ENCODE peak calls at places on chromosomes 13 and 19, in six cellular contexts. One of them, this sample, is unnamed.

GRCh38 chr19:54482889-54483288 is 9.8 kb upstream of the CDC42EP5 start:
- DNase-seq in SK-N-SH: no peak
- DNase-seq in breast epithelium: no peak
- DNase-seq in suprapubic skin: no peak
- DNase-seq in Panc1: no peak
- DNase-seq in esophagus muscularis mucosa: no peak
- DNase-seq in this sample: no peak

GRCh38 chr19:12668937-12669271 is 2.3 kb downstream of the WDR83 start:
- DNase-seq in esophagus muscularis mucosa: peak
- DNase-seq in Panc1: no peak
- DNase-seq in SK-N-SH: peak
- DNase-seq in breast epithelium: peak
- DNase-seq in suprapubic skin: peak
- DNase-seq in this sample: peak

GRCh38 chr19:52138614-52139290 is 986 bp downstream of the ZNF616 start:
- DNase-seq in suprapubic skin: no peak
- DNase-seq in breast epithelium: no peak
- DNase-seq in Panc1: no peak
- DNase-seq in esophagus muscularis mucosa: no peak
- DNase-seq in SK-N-SH: peak
- DNase-seq in this sample: no peak

GRCh38 chr13:20680416-20681080 is 23.0 kb upstream of the IL17D start:
- DNase-seq in Panc1: no peak
- DNase-seq in SK-N-SH: no peak
- DNase-seq in esophagus muscularis mucosa: no peak
- DNase-seq in suprapubic skin: no peak
- DNase-seq in breast epithelium: no peak
- DNase-seq in this sample: no peak

GRCh38 chr13:107170270-107170931 is 602.5 kb upstream of the ARGLU1 start:
- DNase-seq in breast epithelium: no peak
- DNase-seq in SK-N-SH: peak
- DNase-seq in suprapubic skin: no peak
- DNase-seq in esophagus muscularis mucosa: no peak
- DNase-seq in Panc1: no peak
- DNase-seq in this sample: no peak

GRCh38 chr13:46113596-46113995 is 8.8 kb upstream of the CPB2 start:
- DNase-seq in Panc1: no peak
- DNase-seq in breast epithelium: no peak
- DNase-seq in suprapubic skin: no peak
- DNase-seq in esophagus muscularis mucosa: no peak
- DNase-seq in SK-N-SH: no peak
- DNase-seq in this sample: no peak

GRCh38 chr13:78045916-78046315 is 127.3 kb upstream of the EDNRB start:
- DNase-seq in Panc1: no peak
- DNase-seq in SK-N-SH: no peak
- DNase-seq in breast epithelium: no peak
- DNase-seq in suprapubic skin: no peak
- DNase-seq in esophagus muscularis mucosa: no peak
- DNase-seq in this sample: no peak

GRCh38 chr19:15463865-15464371 is 426 bp downstream of the RASAL3 start:
- DNase-seq in esophagus muscularis mucosa: no peak
- DNase-seq in breast epithelium: no peak
- DNase-seq in suprapubic skin: peak
- DNase-seq in Panc1: no peak
- DNase-seq in SK-N-SH: no peak
- DNase-seq in this sample: peak

GRCh38 chr13:30017880-30018279 is 167.5 kb upstream of the UBL3 start:
- DNase-seq in SK-N-SH: no peak
- DNase-seq in suprapubic skin: no peak
- DNase-seq in esophagus muscularis mucosa: no peak
- DNase-seq in breast epithelium: no peak
- DNase-seq in Panc1: no peak
- DNase-seq in this sample: no peak

GRCh38 chr19:18469245-18470107 is 31.5 kb upstream of the ISYNA1 start:
- DNase-seq in esophagus muscularis mucosa: no peak
- DNase-seq in Panc1: no peak
- DNase-seq in breast epithelium: no peak
- DNase-seq in SK-N-SH: peak
- DNase-seq in suprapubic skin: no peak
- DNase-seq in this sample: peak

GRCh38 chr13:79258489-79258888 is 147.6 kb downstream of the RBM26 start:
- DNase-seq in breast epithelium: no peak
- DNase-seq in SK-N-SH: no peak
- DNase-seq in esophagus muscularis mucosa: no peak
- DNase-seq in suprapubic skin: no peak
- DNase-seq in Panc1: no peak
- DNase-seq in this sample: no peak

GRCh38 chr19:41735071-41735623 is 20.2 kb upstream of the CEACAM6 start:
- DNase-seq in SK-N-SH: no peak
- DNase-seq in suprapubic skin: no peak
- DNase-seq in esophagus muscularis mucosa: no peak
- DNase-seq in breast epithelium: no peak
- DNase-seq in Panc1: no peak
- DNase-seq in this sample: no peak

GRCh38 chr13:28423010-28423409 is 71.9 kb downstream of the FLT1 start:
- DNase-seq in SK-N-SH: no peak
- DNase-seq in suprapubic skin: no peak
- DNase-seq in breast epithelium: no peak
- DNase-seq in Panc1: no peak
- DNase-seq in esophagus muscularis mucosa: no peak
- DNase-seq in this sample: no peak

GRCh38 chr19:3826163-3826562 is 40.0 kb upstream of the MATK start:
- DNase-seq in SK-N-SH: peak
- DNase-seq in suprapubic skin: no peak
- DNase-seq in esophagus muscularis mucosa: no peak
- DNase-seq in Panc1: no peak
- DNase-seq in breast epithelium: no peak
- DNase-seq in this sample: no peak

GRCh38 chr13:42487221-42487620 is 86.7 kb upstream of the TNFSF11 start:
- DNase-seq in suprapubic skin: no peak
- DNase-seq in esophagus muscularis mucosa: no peak
- DNase-seq in breast epithelium: no peak
- DNase-seq in SK-N-SH: no peak
- DNase-seq in Panc1: no peak
- DNase-seq in this sample: no peak

GRCh38 chr13:60273971-60274370 is 110.2 kb upstream of the DIAPH3 start:
- DNase-seq in suprapubic skin: no peak
- DNase-seq in Panc1: no peak
- DNase-seq in breast epithelium: no peak
- DNase-seq in esophagus muscularis mucosa: no peak
- DNase-seq in SK-N-SH: no peak
- DNase-seq in this sample: no peak

GRCh38 chr13:101624210-101624922 is 171.9 kb downstream of the ITGBL1 start:
- DNase-seq in breast epithelium: no peak
- DNase-seq in Panc1: no peak
- DNase-seq in suprapubic skin: no peak
- DNase-seq in esophagus muscularis mucosa: no peak
- DNase-seq in SK-N-SH: no peak
- DNase-seq in this sample: no peak

GRCh38 chr19:4911786-4912672 is 2.7 kb downstream of the UHRF1 start:
- DNase-seq in SK-N-SH: peak
- DNase-seq in suprapubic skin: peak
- DNase-seq in Panc1: peak
- DNase-seq in esophagus muscularis mucosa: no peak
- DNase-seq in breast epithelium: no peak
- DNase-seq in this sample: peak

GRCh38 chr19:56594446-56594782 is 688 bp upstream of the ZNF71 start:
- DNase-seq in esophagus muscularis mucosa: no peak
- DNase-seq in breast epithelium: no peak
- DNase-seq in Panc1: no peak
- DNase-seq in suprapubic skin: no peak
- DNase-seq in SK-N-SH: no peak
- DNase-seq in this sample: no peak

GRCh38 chr19:1516395-1516753 is 3.6 kb upstream of the ADAMTSL5 start:
- DNase-seq in Panc1: no peak
- DNase-seq in breast epithelium: no peak
- DNase-seq in SK-N-SH: no peak
- DNase-seq in suprapubic skin: no peak
- DNase-seq in esophagus muscularis mucosa: no peak
- DNase-seq in this sample: no peak

GRCh38 chr13:21053231-21053630 is 8.2 kb downstream of the LATS2 start:
- DNase-seq in esophagus muscularis mucosa: no peak
- DNase-seq in breast epithelium: no peak
- DNase-seq in suprapubic skin: no peak
- DNase-seq in Panc1: no peak
- DNase-seq in SK-N-SH: no peak
- DNase-seq in this sample: no peak

GRCh38 chr19:29485293-29485692 is 40.5 kb upstream of the VSTM2B start:
- DNase-seq in SK-N-SH: no peak
- DNase-seq in esophagus muscularis mucosa: peak
- DNase-seq in suprapubic skin: peak
- DNase-seq in breast epithelium: no peak
- DNase-seq in Panc1: no peak
- DNase-seq in this sample: peak

GRCh38 chr19:46373573-46374359 is 26.9 kb downstream of the PPP5C start:
- DNase-seq in suprapubic skin: peak
- DNase-seq in breast epithelium: peak
- DNase-seq in esophagus muscularis mucosa: no peak
- DNase-seq in SK-N-SH: peak
- DNase-seq in Panc1: no peak
- DNase-seq in this sample: peak

GRCh38 chr19:1864480-1865171 is 1.2 kb upstream of the KLF16 start:
- DNase-seq in suprapubic skin: peak
- DNase-seq in esophagus muscularis mucosa: no peak
- DNase-seq in Panc1: no peak
- DNase-seq in breast epithelium: peak
- DNase-seq in SK-N-SH: peak
- DNase-seq in this sample: peak

GRCh38 chr13:67137044-67137735 is 92.9 kb downstream of the PCDH9 start:
- DNase-seq in breast epithelium: no peak
- DNase-seq in Panc1: no peak
- DNase-seq in SK-N-SH: no peak
- DNase-seq in esophagus muscularis mucosa: no peak
- DNase-seq in suprapubic skin: no peak
- DNase-seq in this sample: no peak

GRCh38 chr13:20565120-20565736 is 1.7 kb upstream of the IFT88 start:
- DNase-seq in Panc1: no peak
- DNase-seq in SK-N-SH: no peak
- DNase-seq in suprapubic skin: no peak
- DNase-seq in breast epithelium: no peak
- DNase-seq in esophagus muscularis mucosa: no peak
- DNase-seq in this sample: no peak

GRCh38 chr13:73336789-73337188 is 278.0 kb downstream of the KLF5 start:
- DNase-seq in Panc1: no peak
- DNase-seq in breast epithelium: no peak
- DNase-seq in esophagus muscularis mucosa: no peak
- DNase-seq in suprapubic skin: no peak
- DNase-seq in SK-N-SH: no peak
- DNase-seq in this sample: peak

GRCh38 chr19:16228637-16229321 is 31.1 kb downstream of the AP1M1 start:
- DNase-seq in suprapubic skin: no peak
- DNase-seq in SK-N-SH: no peak
- DNase-seq in esophagus muscularis mucosa: no peak
- DNase-seq in Panc1: no peak
- DNase-seq in breast epithelium: no peak
- DNase-seq in this sample: no peak

GRCh38 chr13:71672527-71672926 is 194.5 kb downstream of the DACH1 start:
- DNase-seq in SK-N-SH: peak
- DNase-seq in breast epithelium: no peak
- DNase-seq in Panc1: no peak
- DNase-seq in suprapubic skin: no peak
- DNase-seq in esophagus muscularis mucosa: no peak
- DNase-seq in this sample: no peak

GRCh38 chr13:44815507-44816074 is 173.7 kb downstream of the NUFIP1 start:
- DNase-seq in Panc1: no peak
- DNase-seq in breast epithelium: no peak
- DNase-seq in SK-N-SH: no peak
- DNase-seq in esophagus muscularis mucosa: no peak
- DNase-seq in suprapubic skin: no peak
- DNase-seq in this sample: no peak

GRCh38 chr13:101728021-101728420 is 275.5 kb downstream of the ITGBL1 start:
- DNase-seq in suprapubic skin: no peak
- DNase-seq in Panc1: no peak
- DNase-seq in SK-N-SH: no peak
- DNase-seq in esophagus muscularis mucosa: no peak
- DNase-seq in breast epithelium: no peak
- DNase-seq in this sample: no peak

GRCh38 chr13:61413572-61413971 is 2.1 kb downstream of the PCDH20 start:
- DNase-seq in breast epithelium: no peak
- DNase-seq in Panc1: no peak
- DNase-seq in SK-N-SH: peak
- DNase-seq in esophagus muscularis mucosa: no peak
- DNase-seq in suprapubic skin: no peak
- DNase-seq in this sample: no peak

GRCh38 chr13:26228080-26228479 is 6.0 kb upstream of the RNF6 start:
- DNase-seq in esophagus muscularis mucosa: no peak
- DNase-seq in suprapubic skin: no peak
- DNase-seq in Panc1: no peak
- DNase-seq in SK-N-SH: no peak
- DNase-seq in breast epithelium: no peak
- DNase-seq in this sample: no peak

GRCh38 chr13:33195693-33196464 is 89.7 kb downstream of the STARD13 start:
- DNase-seq in Panc1: no peak
- DNase-seq in esophagus muscularis mucosa: no peak
- DNase-seq in suprapubic skin: no peak
- DNase-seq in SK-N-SH: no peak
- DNase-seq in breast epithelium: no peak
- DNase-seq in this sample: no peak
- H3K27ac ChIP-seq in Panc1: peak
- H3K27ac ChIP-seq in esophagus muscularis mucosa: peak
- H3K27ac ChIP-seq in suprapubic skin: peak
- H3K27ac ChIP-seq in SK-N-SH: peak
- H3K27ac ChIP-seq in breast epithelium: peak
- H3K27ac ChIP-seq in this sample: peak

GRCh38 chr13:99982741-99983400 is 1.3 kb downstream of the ZIC2 start:
- DNase-seq in SK-N-SH: peak
- DNase-seq in esophagus muscularis mucosa: peak
- DNase-seq in suprapubic skin: no peak
- DNase-seq in Panc1: no peak
- DNase-seq in breast epithelium: no peak
- DNase-seq in this sample: no peak
- TF ChIP-seq POLR2AphosphoS5 in SK-N-SH: no peak
- TF ChIP-seq POLR2AphosphoS5 in esophagus muscularis mucosa: no peak
- TF ChIP-seq POLR2AphosphoS5 in suprapubic skin: no peak
- TF ChIP-seq POLR2AphosphoS5 in Panc1: no peak
- TF ChIP-seq POLR2AphosphoS5 in breast epithelium: no peak
- TF ChIP-seq POLR2AphosphoS5 in this sample: no peak

GRCh38 chr19:36245210-36246005 is 30.5 kb downstream of the ZNF146 start:
- DNase-seq in SK-N-SH: peak
- DNase-seq in esophagus muscularis mucosa: no peak
- DNase-seq in breast epithelium: no peak
- DNase-seq in Panc1: no peak
- DNase-seq in suprapubic skin: no peak
- DNase-seq in this sample: no peak

GRCh38 chr19:36244066-36244465 is 29.2 kb downstream of the ZNF146 start:
- DNase-seq in suprapubic skin: no peak
- DNase-seq in breast epithelium: no peak
- DNase-seq in Panc1: no peak
- DNase-seq in esophagus muscularis mucosa: no peak
- DNase-seq in SK-N-SH: no peak
- DNase-seq in this sample: no peak

GRCh38 chr19:36246006-36246391 is 31.1 kb downstream of the ZNF146 start:
- DNase-seq in suprapubic skin: no peak
- DNase-seq in breast epithelium: no peak
- DNase-seq in SK-N-SH: peak
- DNase-seq in Panc1: no peak
- DNase-seq in esophagus muscularis mucosa: no peak
- DNase-seq in this sample: no peak
- H3K27ac ChIP-seq in suprapubic skin: no peak
- H3K27ac ChIP-seq in breast epithelium: no peak
- H3K27ac ChIP-seq in SK-N-SH: no peak
- H3K27ac ChIP-seq in Panc1: no peak
- H3K27ac ChIP-seq in esophagus muscularis mucosa: no peak
- H3K27ac ChIP-seq in this sample: no peak

GRCh38 chr19:10555613-10555979 is 10.2 kb downstream of the KRI1 start:
- DNase-seq in suprapubic skin: no peak
- DNase-seq in SK-N-SH: no peak
- DNase-seq in Panc1: no peak
- DNase-seq in esophagus muscularis mucosa: no peak
- DNase-seq in breast epithelium: no peak
- DNase-seq in this sample: no peak
- TF ChIP-seq POLR2AphosphoS5 in suprapubic skin: no peak
- TF ChIP-seq POLR2AphosphoS5 in SK-N-SH: no peak
- TF ChIP-seq POLR2AphosphoS5 in Panc1: no peak
- TF ChIP-seq POLR2AphosphoS5 in esophagus muscularis mucosa: no peak
- TF ChIP-seq POLR2AphosphoS5 in breast epithelium: no peak
- TF ChIP-seq POLR2AphosphoS5 in this sample: no peak

This sample was measured in stomach.